ENCODE peak calls at places on chromosomes 5 and 9, in five cellular contexts. V is CD8-positive, alpha-beta T cell; R is heart left ventricle; O is PC-9; E is left lung. K is an unnamed sample.

GRCh38 chr9:129012893-129013448 is 15.2 kb downstream of the SH3GLB2 start:
- DNase-seq in V (no peak), O (no peak), E (no peak), R (no peak), K (no peak)

GRCh38 chr9:21017092-21017491 is 14.3 kb downstream of the HACD4 start:
- DNase-seq in O (no peak), E (no peak), V (no peak), R (no peak), K (no peak)

GRCh38 chr5:66915531-66915930 is 281.1 kb downstream of the CD180 start:
- DNase-seq in R (no peak), O (no peak), V (no peak), E (peak), K (no peak)

GRCh38 chr9:105307731-105308130 is 63.3 kb downstream of the SLC44A1 start:
- DNase-seq in V (no peak), R (no peak), O (no peak), E (no peak), K (no peak)

GRCh38 chr9:129253820-129254381 is 75.8 kb upstream of the IER5L start:
- DNase-seq in R (peak), V (no peak), O (no peak), E (no peak), K (no peak)

GRCh38 chr5:124952566-124952965 is 206.1 kb upstream of the ZNF608 start:
- DNase-seq in R (no peak), O (no peak), E (no peak), V (no peak), K (no peak)

GRCh38 chr9:1939926-1940368 is 75.2 kb upstream of the SMARCA2 start:
- DNase-seq in V (peak), E (no peak), R (no peak), O (no peak), K (no peak)

GRCh38 chr9:118271936-118272335 is 567.7 kb downstream of the TLR4 start:
- DNase-seq in R (no peak), V (no peak), E (no peak), O (no peak), K (no peak)

GRCh38 chr5:143557061-143557818 is 153.8 kb upstream of the NR3C1 start:
- DNase-seq in E (no peak), R (no peak), O (no peak), V (no peak), K (no peak)

GRCh38 chr9:121599186-121599871 is 52.1 kb upstream of the DAB2IP start:
- DNase-seq in E (peak), O (peak), R (peak), V (no peak), K (no peak)

GRCh38 chr9:121601234-121601633 is 50.2 kb upstream of the DAB2IP start:
- DNase-seq in V (no peak), O (no peak), R (no peak), E (no peak), K (no peak)

GRCh38 chr9:121598167-121599000 is 53.0 kb upstream of the DAB2IP start:
- DNase-seq in V (no peak), R (peak), O (peak), E (peak), K (peak)

GRCh38 chr9:121597693-121598166 is 53.7 kb upstream of the DAB2IP start:
- DNase-seq in V (no peak), R (no peak), E (no peak), O (no peak), K (no peak)

DNA sequence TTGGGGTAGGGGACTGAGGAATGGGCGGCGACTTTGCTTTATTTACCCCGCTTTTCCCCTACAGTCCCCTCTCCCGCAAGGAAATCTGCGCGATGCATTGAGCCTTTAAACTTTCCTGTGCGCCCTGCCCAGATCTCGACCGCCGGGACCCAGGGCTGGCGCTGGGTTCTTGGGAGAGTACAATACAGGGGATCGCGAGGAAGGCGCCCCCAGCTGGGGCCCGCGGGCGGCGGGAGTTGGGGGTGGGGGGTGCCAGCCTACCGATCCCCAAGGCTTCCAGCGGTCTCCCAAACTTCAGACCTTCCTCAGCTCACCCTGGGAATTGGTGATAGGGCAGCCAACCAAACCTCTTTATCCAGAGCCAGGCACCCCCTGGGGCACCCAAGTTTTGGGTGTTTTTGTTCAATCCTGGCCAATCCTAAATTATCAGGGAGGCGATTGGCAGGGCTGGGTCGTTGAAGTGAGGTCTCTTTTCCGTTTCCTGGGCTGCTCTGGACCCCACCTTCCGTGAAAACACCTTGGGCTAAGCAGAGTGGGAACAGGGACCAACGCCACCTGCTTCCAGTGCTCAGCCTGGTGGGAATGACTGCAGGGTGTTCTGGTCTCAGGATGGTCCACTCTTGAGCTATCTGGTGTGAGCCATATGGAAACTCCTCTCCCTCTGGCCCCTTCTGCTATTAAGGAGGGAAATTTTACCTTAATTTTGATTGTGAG is 51.4 kb upstream of the DAB2IP start:
- DNase-seq in V (no peak), R (no peak), O (no peak), E (no peak), K (no peak)
- H3K4me3 ChIP-seq in V (no peak), R (peak), O (peak), E (peak), K (peak)

GRCh38 chr5:181222630-181223040 is 446 bp upstream of the TRIM41 start:
- DNase-seq in O (no peak), V (no peak), R (peak), E (no peak), K (no peak)

GRCh38 chr5:181224390-181225234 is 1.5 kb downstream of the TRIM41 start:
- DNase-seq in V (peak), R (no peak), E (peak), O (no peak), K (no peak)

GRCh38 chr5:181221792-181222629 is 1.1 kb upstream of the TRIM41 start:
- DNase-seq in R (peak), O (peak), V (peak), E (peak), K (no peak)

GRCh38 chr5:181223041-181223728 is at the start of gene TRIM41:
- DNase-seq in O (peak), E (peak), V (peak), R (peak), K (peak)

DNA sequence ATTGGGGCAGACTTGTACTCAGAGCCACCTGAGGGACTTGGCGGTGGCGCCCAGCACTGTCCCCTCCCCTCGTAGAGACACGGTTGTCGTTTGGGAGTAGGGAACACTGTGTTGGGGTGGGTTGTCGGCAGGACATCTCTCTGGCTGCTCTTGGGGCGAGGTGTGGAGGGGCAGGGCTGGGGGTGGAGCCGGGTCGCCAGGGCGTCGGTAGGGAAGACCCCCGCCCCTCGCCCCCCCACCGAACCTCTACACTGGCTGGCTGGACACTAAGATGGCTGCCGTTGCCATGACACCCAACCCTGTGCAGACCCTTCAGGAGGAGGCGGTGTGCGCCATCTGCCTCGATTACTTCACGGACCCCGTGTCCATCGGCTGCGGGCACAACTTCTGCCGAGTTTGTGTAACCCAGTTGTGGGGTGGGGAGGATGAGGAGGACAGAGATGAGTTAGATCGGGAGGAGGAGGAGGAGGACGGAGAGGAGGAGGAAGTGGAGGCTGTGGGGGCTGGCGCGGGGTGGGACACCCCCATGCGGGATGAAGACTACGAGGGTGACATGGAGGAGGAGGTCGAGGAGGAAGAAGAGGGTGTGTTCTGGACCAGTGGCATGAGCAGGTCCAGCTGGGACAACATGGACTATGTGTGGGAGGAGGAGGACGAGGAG is 778 bp downstream of the TRIM41 start:
- DNase-seq in E (no peak), R (no peak), V (no peak), O (no peak), K (no peak)
- H3K4me3 ChIP-seq in E (peak), R (peak), V (peak), O (peak), K (peak)

GRCh38 chr5:162139190-162139589 is 71.6 kb downstream of the GABRG2 start:
- DNase-seq in R (no peak), E (no peak), V (no peak), O (no peak), K (no peak)
- H3K4me3 ChIP-seq in R (no peak), E (no peak), V (no peak), O (no peak), K (no peak)

GRCh38 chr5:147055850-147056523 is 177.4 kb upstream of the PPP2R2B start:
- DNase-seq in R (no peak), V (no peak), O (no peak), E (no peak), K (no peak)
- H3K4me3 ChIP-seq in R (no peak), V (no peak), O (no peak), E (no peak), K (no peak)

GRCh38 chr5:96036301-96036700 is 74.7 kb upstream of the ELL2 start:
- DNase-seq in O (no peak), R (no peak), E (no peak), V (no peak), K (no peak)
- H3K4me3 ChIP-seq in O (no peak), R (no peak), E (no peak), V (no peak), K (no peak)

DNA sequence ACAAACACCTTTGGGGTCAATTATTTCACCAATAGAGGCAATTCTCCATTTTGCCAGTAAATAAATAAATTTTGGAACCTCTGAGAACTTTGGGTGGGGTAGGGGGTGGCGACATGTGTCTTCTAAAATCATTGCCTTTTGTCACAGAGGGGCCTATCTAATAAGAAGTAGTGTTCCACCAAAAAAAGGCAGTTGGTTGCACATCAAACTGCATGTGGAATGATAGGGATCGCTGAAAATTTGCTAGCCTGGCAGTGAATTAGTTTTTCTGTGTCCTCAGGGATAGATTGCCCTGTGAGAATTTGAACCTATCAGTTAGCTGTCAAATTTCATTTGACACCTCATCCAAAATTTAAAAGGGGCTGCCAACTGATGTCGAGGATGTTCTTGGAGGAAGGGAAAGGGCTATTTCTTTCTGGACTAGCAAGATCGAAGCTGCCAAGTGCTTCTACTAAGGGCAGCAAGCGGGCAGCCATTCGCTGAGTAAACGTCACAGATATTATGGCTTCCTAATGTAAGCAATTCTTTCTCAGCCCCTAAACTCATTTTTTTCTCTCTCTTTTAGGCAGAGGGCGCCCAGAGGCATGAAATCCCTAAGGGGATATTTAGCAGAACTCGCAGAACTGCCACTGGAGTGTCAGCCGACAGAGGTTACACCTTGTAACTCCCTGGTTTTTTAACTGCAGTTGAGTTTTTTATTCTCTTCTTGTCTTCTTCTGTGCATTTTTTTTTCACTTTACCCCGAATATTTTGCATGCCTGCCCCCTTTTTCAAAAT is 2208.1 kb upstream of the WWC1 start:
- DNase-seq in E (no peak), O (no peak), V (no peak), R (no peak), K (no peak)
- H3K4me3 ChIP-seq in E (no peak), O (no peak), V (no peak), R (no peak), K (no peak)

DNA sequence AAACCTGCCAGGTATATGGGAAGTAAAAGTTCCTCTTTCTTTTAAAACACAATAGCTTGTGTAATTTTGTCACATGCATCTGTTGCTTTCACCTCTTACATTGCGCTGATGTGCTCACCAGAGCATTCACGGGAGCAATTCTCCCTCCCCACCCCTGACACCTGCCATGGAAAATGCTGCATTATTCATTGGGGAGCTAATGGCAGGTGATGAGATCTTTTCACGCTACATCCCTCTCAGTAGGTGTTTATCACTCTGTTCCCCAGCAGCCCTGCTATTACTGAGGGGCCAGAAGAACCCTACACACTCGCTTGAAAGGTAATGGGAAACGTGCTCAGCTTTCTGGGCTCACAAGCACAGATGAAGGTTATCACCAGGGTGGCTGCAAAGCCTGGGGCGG is 398.0 kb downstream of the PSAT1 start:
- DNase-seq in O (no peak), R (no peak), V (no peak), E (no peak), K (no peak)
- H3K4me3 ChIP-seq in O (no peak), R (no peak), V (no peak), E (no peak), K (no peak)

K was measured in astrocyte of the cerebellum.